ENCODE peak calls at places on chromosomes 16 and 17, in four cellular contexts. H is Calu3, O is NT2/D1, X is osteocyte. Y is an unnamed sample.

GRCh38 chr17:77371117-77371887 is 230.5 kb downstream of the SEC14L1 start:
- DNase-seq in H (no peak), O (no peak), X (no peak), Y (no peak)

GRCh38 chr16:64846966-64847365 is 274.9 kb downstream of the CDH11 start:
- DNase-seq in H (no peak), O (no peak), X (no peak), Y (no peak)

GRCh38 chr17:65987988-65988387 is 203.9 kb downstream of the CEP112 start:
- DNase-seq in H (peak; percentile 36), O (peak; percentile 33), X (no peak), Y (peak; percentile 30)

GRCh38 chr16:88063201-88063773 is 112.1 kb downstream of the BANP start:
- DNase-seq in H (no peak), O (no peak), X (no peak), Y (no peak)

GRCh38 chr17:76033139-76033538 is 6.0 kb upstream of the EVPL start:
- DNase-seq in H (no peak), O (no peak), X (no peak), Y (no peak)

GRCh38 chr16:50360033-50360778 is 8.6 kb downstream of the BRD7 start:
- DNase-seq in H (no peak), O (no peak), X (no peak), Y (no peak)

GRCh38 chr17:61212655-61213054 is 187.0 kb upstream of the TBX2 start:
- DNase-seq in H (no peak), O (no peak), X (no peak), Y (no peak)

GRCh38 chr17:3845361-3845753 is 689 bp downstream of the NCBP3 start:
- DNase-seq in H (no peak), O (no peak), X (no peak), Y (no peak)

GRCh38 chr17:76065754-76066153 is 6.6 kb downstream of the SRP68 start:
- DNase-seq in H (no peak), O (no peak), X (no peak), Y (no peak)

GRCh38 chr17:82880620-82881019 is 40.8 kb upstream of the ZNF750 start:
- DNase-seq in H (no peak), O (no peak), X (no peak), Y (no peak)